ENCODE peak calls at places on chromosome 9, in eight cellular contexts. E is GM12878; U is M059J; I is foreskin fibroblast; Q is transverse colon; M is psoas muscle; L is omental fat pad; W is activated effector memory CD4-positive, alpha-beta T cell treated with anti-CD3 and anti-CD28 coated beads, Interleukin-2, amount 50 U/mL, for 16 hours. X is an unnamed sample.

GRCh38 chr9:76634356-76635054 is 129.7 kb upstream of the PCA3 start:
- DNase-seq in Q (no peak), I (peak; percentile 55), W (no peak), M (no peak), U (peak; percentile 64), E (no peak), L (no peak), X (no peak)

GRCh38 chr9:124590886-124591641 is 83.9 kb upstream of the NR5A1 start:
- DNase-seq in U (no peak), Q (peak; percentile 39), I (no peak), M (no peak), L (no peak), W (no peak), E (no peak), X (no peak)

GRCh38 chr9:6584881-6585597 is 60.5 kb downstream of the GLDC start:
- DNase-seq in E (no peak), L (no peak), I (no peak), M (no peak), U (peak; percentile 39), W (no peak), Q (no peak), X (no peak)

GRCh38 chr9:83623634-83623991 is 670 bp downstream of the IDNK start:
- DNase-seq in Q (no peak), L (no peak), W (no peak), M (no peak), I (no peak), U (no peak), E (no peak), X (no peak)

GRCh38 chr9:33186457-33187168 is 19.5 kb upstream of the B4GALT1 start:
- DNase-seq in U (no peak), Q (peak; percentile 38), I (no peak), W (no peak), L (no peak), M (no peak), E (no peak), X (no peak)

GRCh38 chr9:119221281-119221680 is 148.0 kb downstream of the BRINP1 start:
- DNase-seq in I (no peak), L (no peak), M (no peak), W (no peak), Q (no peak), U (no peak), E (no peak), X (no peak)

GRCh38 chr9:85746309-85746708 is 4.6 kb upstream of the AGTPBP1 start:
- DNase-seq in Q (no peak), U (no peak), I (no peak), E (no peak), M (no peak), W (no peak), L (no peak), X (no peak)

GRCh38 chr9:27572918-27573698 is at the start of gene C9orf72:
- DNase-seq in Q (peak; percentile 87), E (no peak), L (peak; percentile 52), I (peak; percentile 63), W (peak; percentile 95), U (no peak), M (peak; percentile 78), X (peak; percentile 87)

GRCh38 chr9:107462691-107463090 is 26.9 kb downstream of the KLF4 start:
- DNase-seq in Q (no peak), E (no peak), U (peak; percentile 84), I (peak; percentile 14), M (no peak), W (no peak), L (no peak), X (no peak)

GRCh38 chr9:116447914-116448313 is 239.2 kb upstream of the TRIM32 start:
- DNase-seq in E (no peak), M (no peak), Q (no peak), U (no peak), I (no peak), L (no peak), W (no peak), X (no peak)

GRCh38 chr9:114232091-114232440 is 76.7 kb downstream of the COL27A1 start:
- DNase-seq in Q (no peak), E (no peak), W (no peak), U (no peak), L (no peak), M (no peak), I (no peak), X (no peak)

GRCh38 chr9:35688558-35689350 is 971 bp downstream of the TPM2 start:
- DNase-seq in E (no peak), W (no peak), M (no peak), L (no peak), U (peak; percentile 98), Q (no peak), I (peak; percentile 75), X (no peak)

GRCh38 chr9:98228392-98229089 is 26.9 kb downstream of the TBC1D2 start:
- DNase-seq in Q (no peak), M (no peak), W (no peak), L (no peak), E (no peak), I (no peak), U (no peak), X (no peak)

GRCh38 chr9:26723486-26723885 is 169.1 kb downstream of the CAAP1 start:
- DNase-seq in E (no peak), W (peak; percentile 63), I (no peak), M (peak; percentile 24), U (peak; percentile 60), L (no peak), Q (peak; percentile 52), X (no peak)

GRCh38 chr9:31519826-31520225 is 864.6 kb upstream of the ACO1 start:
- DNase-seq in Q (no peak), L (no peak), W (no peak), U (peak; percentile 17), M (no peak), I (peak; percentile 9), E (no peak), X (no peak)

GRCh38 chr9:23826120-23826629 is at the start of gene ELAVL2:
- DNase-seq in U (peak; percentile 99), I (peak; percentile 66), E (peak; percentile 26), W (peak; percentile 73), M (peak; percentile 84), Q (peak; percentile 94), L (peak; percentile 74), X (peak; percentile 83)

GRCh38 chr9:9753266-9753665 is 859.5 kb downstream of the PTPRD start:
- DNase-seq in I (no peak), E (no peak), L (no peak), Q (no peak), M (no peak), U (no peak), W (no peak), X (no peak)

GRCh38 chr9:82797539-82797938 is 265.4 kb downstream of the RASEF start:
- DNase-seq in E (no peak), M (no peak), I (no peak), Q (peak; percentile 29), U (peak; percentile 24), L (no peak), W (no peak), X (no peak)

GRCh38 chr9:84804948-84805694 is 135.6 kb downstream of the NTRK2 start:
- DNase-seq in L (no peak), M (no peak), U (no peak), I (no peak), W (no peak), Q (no peak), E (no peak), X (no peak)

GRCh38 chr9:136570916-136571315 is 25.1 kb upstream of the NOTCH1 start:
- DNase-seq in U (no peak), W (no peak), M (no peak), L (no peak), I (no peak), E (no peak), Q (no peak), X (no peak)

GRCh38 chr9:113612828-113613227 is 149.3 kb downstream of the RGS3 start:
- DNase-seq in Q (no peak), M (no peak), I (no peak), L (no peak), W (no peak), U (no peak), E (no peak), X (no peak)